ENCODE peak calls at places on chromosomes 2 and 18, in five cellular contexts. M is AG04449, V is left ventricle myocardium inferior, N is transverse colon, W is hepatocyte. P is an unnamed sample.

GRCh38 chr18:54031243-54031642 is 193.2 kb downstream of the MBD2 start:
- DNase-seq in N (no peak), V (no peak), M (no peak), W (no peak), P (no peak)

GRCh38 chr2:108947271-108947907 is 41.6 kb downstream of the EDAR start:
- DNase-seq in W (no peak), M (no peak), V (no peak), N (no peak), P (no peak)

GRCh38 chr2:127932199-127932877 is 46.6 kb upstream of the AMMECR1L start:
- DNase-seq in M (peak), V (no peak), N (no peak), W (peak), P (peak)

GRCh38 chr2:119011162-119011909 is 69.3 kb downstream of the MARCO start:
- DNase-seq in N (peak), W (peak), V (peak), M (no peak), P (peak)

GRCh38 chr2:120321721-120322284 is 24.1 kb upstream of the INHBB start:
- DNase-seq in V (no peak), W (no peak), N (no peak), M (no peak), P (no peak)

GRCh38 chr2:134421556-134422328 is 167.9 kb downstream of the MGAT5 start:
- DNase-seq in N (no peak), W (no peak), V (no peak), M (no peak), P (no peak)

GRCh38 chr2:120824246-120824645 is 88.6 kb downstream of the GLI2 start:
- DNase-seq in W (no peak), M (no peak), V (no peak), N (no peak), P (no peak)

GRCh38 chr2:160381425-160381951 is 112.1 kb downstream of the RBMS1 start:
- DNase-seq in W (no peak), M (no peak), N (no peak), V (no peak), P (no peak)

GRCh38 chr18:3816601-3817363 is 366.8 kb downstream of the TGIF1 start:
- DNase-seq in M (peak), N (no peak), V (no peak), W (peak), P (peak)

GRCh38 chr18:69216390-69216789 is 184.3 kb upstream of the DOK6 start:
- DNase-seq in V (no peak), W (no peak), M (no peak), N (no peak), P (no peak)

GRCh38 chr18:59416818-59417217 is 57.8 kb upstream of the LMAN1 start:
- DNase-seq in N (no peak), M (no peak), W (no peak), V (no peak), P (peak)

GRCh38 chr2:26969089-26969844 is 1.2 kb upstream of the MAPRE3 start:
- DNase-seq in N (no peak), V (no peak), M (no peak), W (no peak), P (no peak)

GRCh38 chr2:120791243-120791960 is 55.7 kb downstream of the GLI2 start:
- DNase-seq in M (no peak), W (no peak), N (no peak), V (no peak), P (no peak)

GRCh38 chr2:94767336-94767735 is 103.9 kb upstream of the TEKT4 start:
- DNase-seq in N (no peak), V (no peak), W (no peak), M (no peak), P (no peak)

GRCh38 chr2:86029873-86030272 is 75.8 kb downstream of the POLR1A start:
- DNase-seq in N (no peak), V (no peak), W (no peak), M (no peak), P (no peak)

GRCh38 chr2:234730066-234730640 is 221.7 kb upstream of the SH3BP4 start:
- DNase-seq in M (no peak), W (no peak), V (no peak), N (no peak), P (no peak)

GRCh38 chr18:31042391-31043181 is at the start of gene DSC3:
- DNase-seq in W (peak), N (peak), V (no peak), M (no peak), P (peak)

GRCh38 chr2:195413422-195413821 is 243.6 kb upstream of the SLC39A10 start:
- DNase-seq in M (no peak), V (no peak), W (no peak), N (no peak), P (no peak)

GRCh38 chr18:9095297-9096012 is 7.0 kb upstream of the NDUFV2 start:
- DNase-seq in V (no peak), M (no peak), W (peak), N (peak), P (no peak)

GRCh38 chr2:10238991-10239485 is 63.7 kb upstream of the HPCAL1 start:
- DNase-seq in N (no peak), M (no peak), W (no peak), V (peak), P (no peak)

GRCh38 chr2:26033270-26033768 is 565 bp upstream of the RAB10 start:
- DNase-seq in W (peak), N (peak), V (no peak), M (no peak), P (peak)

GRCh38 chr2:223820549-223820948 is 16.8 kb downstream of the AP1S3 start:
- DNase-seq in W (no peak), N (no peak), M (no peak), V (no peak), P (no peak)

GRCh38 chr18:36128907-36129299 is 237 bp downstream of the SLC39A6 start:
- DNase-seq in N (no peak), M (no peak), W (no peak), V (no peak), P (no peak)

GRCh38 chr2:207836526-207837133 is 66.9 kb upstream of the FZD5 start:
- DNase-seq in M (no peak), V (peak), N (peak), W (no peak), P (no peak)

GRCh38 chr2:39469807-39470206 is 32.7 kb upstream of the MAP4K3 start:
- DNase-seq in M (no peak), W (peak), N (peak), V (no peak), P (peak)
- H3K4me3 ChIP-seq in M (no peak), W (no peak), N (no peak), V (peak), P (no peak)

DNA sequence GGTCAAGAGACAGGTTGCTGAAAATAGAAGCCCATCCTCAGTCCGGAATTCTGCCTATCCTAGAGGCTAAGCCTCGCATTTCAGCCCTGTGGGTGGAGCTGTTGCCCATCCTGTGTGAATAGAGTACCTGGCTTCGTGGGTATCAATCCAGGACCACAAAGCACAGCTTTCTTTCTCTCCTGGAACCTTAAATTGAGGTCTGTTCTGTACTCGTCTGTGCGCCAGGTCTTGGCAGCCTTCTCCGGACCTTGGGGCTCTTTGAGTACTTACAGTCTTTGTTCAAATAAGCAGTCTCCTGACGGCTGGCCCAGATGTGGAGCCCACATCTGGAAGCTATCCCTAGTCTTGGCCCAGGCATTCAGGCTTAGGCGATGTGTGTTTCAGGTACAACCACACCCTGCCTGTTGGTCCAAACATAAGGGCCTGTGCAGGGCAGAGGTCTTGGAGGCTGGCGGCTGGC is 294.3 kb downstream of the BCL2 start:
- DNase-seq in V (no peak), M (no peak), W (peak), N (peak), P (peak)
- TF ChIP-seq CTCF in V (peak), M (no peak), W (peak), N (no peak), P (peak)

GRCh38 chr18:5512191-5512590 is 31.6 kb downstream of the EPB41L3 start:
- DNase-seq in M (no peak), V (no peak), N (no peak), W (no peak), P (no peak)

GRCh38 chr18:5518899-5519371 is 24.9 kb downstream of the EPB41L3 start:
- DNase-seq in V (no peak), M (no peak), W (peak), N (no peak), P (no peak)

GRCh38 chr18:5518179-5518770 is 25.5 kb downstream of the EPB41L3 start:
- DNase-seq in M (no peak), W (no peak), N (no peak), V (no peak), P (no peak)

GRCh38 chr18:5513947-5514346 is 29.9 kb downstream of the EPB41L3 start:
- DNase-seq in N (no peak), V (no peak), M (no peak), W (no peak), P (no peak)

DNA sequence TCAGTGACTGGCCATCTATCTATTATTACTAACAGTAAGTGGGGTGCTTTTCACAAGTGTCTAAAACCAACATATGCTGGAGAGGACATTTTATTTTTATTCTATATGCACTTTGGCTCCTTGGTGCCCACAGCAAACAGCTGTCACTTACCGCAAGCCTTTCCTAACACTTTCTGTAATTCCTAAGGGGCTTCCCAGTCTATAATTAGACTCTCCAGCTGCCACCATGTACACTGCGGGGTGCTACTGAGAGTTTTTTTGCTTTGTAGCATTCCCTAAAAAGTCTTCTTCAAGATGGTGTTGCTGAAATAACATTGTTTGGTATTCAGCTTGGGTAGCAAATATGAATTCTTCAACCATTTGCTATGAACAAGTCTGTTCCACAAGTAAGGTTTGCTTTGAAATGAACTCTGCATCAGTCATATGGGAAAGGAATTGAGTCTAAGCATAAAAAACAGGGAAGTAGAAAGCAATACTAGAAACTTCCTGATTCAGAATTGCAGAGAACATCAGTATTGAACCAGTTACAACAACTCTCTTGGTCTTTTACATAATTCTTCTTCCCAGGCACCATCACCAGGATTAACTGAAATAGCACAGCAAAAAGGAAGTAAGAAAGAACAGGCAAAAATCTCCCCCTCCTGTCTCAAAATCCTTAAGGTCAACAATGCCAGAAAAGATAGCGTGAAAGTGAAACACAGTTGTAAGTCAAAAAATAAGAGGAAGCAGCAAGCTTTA is 28.6 kb downstream of the EPB41L3 start:
- DNase-seq in M (no peak), N (no peak), V (no peak), W (no peak), P (no peak)
- H3K4me3 ChIP-seq in M (no peak), N (no peak), V (no peak), W (no peak), P (no peak)

GRCh38 chr18:44899832-44900231 is 219.1 kb downstream of the SETBP1 start:
- DNase-seq in M (no peak), V (no peak), N (no peak), W (no peak), P (no peak)
- TF ChIP-seq CTCF in M (no peak), V (no peak), N (no peak), W (no peak), P (peak)

GRCh38 chr2:132665401-132665800 is 4.6 kb downstream of the LYPD1 start:
- DNase-seq in V (no peak), W (no peak), M (no peak), N (no peak), P (no peak)

GRCh38 chr2:132659331-132659730 is 10.7 kb downstream of the LYPD1 start:
- DNase-seq in N (no peak), M (no peak), W (no peak), V (no peak), P (no peak)

GRCh38 chr2:132664096-132664495 is 5.9 kb downstream of the LYPD1 start:
- DNase-seq in M (no peak), W (no peak), N (no peak), V (no peak), P (no peak)

GRCh38 chr2:132667716-132668115 is 2.3 kb downstream of the LYPD1 start:
- DNase-seq in V (no peak), W (no peak), M (no peak), N (no peak), P (no peak)

DNA sequence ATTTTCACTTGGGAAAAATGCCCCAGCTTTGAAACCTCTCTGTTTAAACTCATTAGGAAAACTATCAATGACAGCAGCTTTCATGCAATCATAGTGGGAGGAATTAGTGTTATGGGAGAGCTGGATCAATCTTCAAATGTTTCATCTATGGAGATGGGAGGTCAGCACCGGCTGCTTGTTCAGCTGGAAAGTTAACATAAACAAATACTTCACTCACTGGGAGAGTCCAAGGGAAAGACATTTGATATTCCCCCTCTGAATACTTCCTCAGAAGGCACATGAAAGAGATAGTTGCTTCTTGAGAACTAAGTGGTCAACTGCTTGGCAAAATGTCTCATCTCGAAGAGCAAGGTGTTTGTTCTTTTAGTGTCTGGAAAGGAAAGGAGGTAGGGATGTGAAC is 7.3 kb downstream of the LYPD1 start:
- DNase-seq in M (no peak), N (no peak), W (no peak), V (no peak), P (no peak)
- H3K4me3 ChIP-seq in M (no peak), N (no peak), W (no peak), V (no peak), P (no peak)

DNA sequence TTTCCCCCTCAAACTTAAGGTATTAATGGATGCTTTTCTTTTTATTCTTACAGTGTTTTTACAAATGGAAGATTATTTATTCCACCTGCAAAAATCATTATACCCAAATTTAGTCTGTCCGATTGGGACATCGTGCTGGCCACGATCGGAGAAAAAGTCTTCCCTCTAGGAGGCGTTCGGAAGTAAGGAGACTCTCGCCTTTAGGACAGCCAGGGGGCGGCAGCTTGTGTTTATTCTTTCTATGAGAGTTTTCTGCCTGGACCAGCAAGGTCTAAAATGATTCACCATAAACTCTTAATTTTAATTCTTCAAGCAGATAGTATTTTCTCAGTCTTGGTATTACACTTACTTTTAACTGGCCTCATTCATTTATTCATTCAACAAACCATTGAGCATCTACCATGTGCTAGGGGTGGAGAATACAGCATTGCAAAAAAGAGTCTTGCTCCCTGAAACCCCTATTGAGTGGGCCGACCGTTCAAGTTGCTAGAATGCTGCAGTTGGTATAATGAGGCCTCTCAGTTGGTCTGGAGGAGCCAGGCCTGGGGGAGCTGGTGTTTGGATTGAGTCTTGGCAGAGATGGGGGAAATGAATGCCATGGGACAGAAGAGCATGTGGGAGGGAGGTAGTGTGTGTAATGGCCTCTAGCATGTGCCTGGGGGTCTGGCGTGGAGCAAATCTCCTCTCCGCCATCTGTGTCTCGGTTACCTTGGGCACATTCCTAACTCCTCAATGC is 38.7 kb downstream of the DCDC2C start:
- DNase-seq in N (no peak), M (no peak), V (no peak), W (no peak), P (no peak)
- TF ChIP-seq CTCF in N (no peak), M (no peak), V (no peak), W (no peak), P (no peak)

P was measured in epithelial cell of esophagus.